ENCODE peak calls at places on chromosomes 2 and 18, in six cellular contexts. P is IMR-90, U is neuronal stem cell, A is H9, F is H1, X is trophoblast cell. Q is an unnamed sample.
A peak's percentile ranks its signal among the peaks of the same experiment; 100 is the strongest.

GRCh38 chr2:86764661-86765307 is 25.9 kb downstream of the CD8A start:
- DNase-seq in P (peak; percentile 49), U (peak; percentile 26), A (no peak), F (no peak), X (peak; percentile 29), Q (peak; percentile 63)

GRCh38 chr18:7749510-7749981 is 182.4 kb downstream of the PTPRM start:
- DNase-seq in P (no peak), U (no peak), A (no peak), F (no peak), X (peak; percentile 55), Q (peak; percentile 46)

GRCh38 chr2:163734911-163735691 is 707 bp downstream of the FIGN start:
- DNase-seq in P (peak; percentile 11), U (peak; percentile 51), A (no peak), F (no peak), X (peak; percentile 4), Q (peak; percentile 61)

GRCh38 chr18:49628993-49629795 is 67.3 kb downstream of the LIPG start:
- DNase-seq in P (no peak), U (no peak), A (no peak), F (no peak), X (no peak), Q (no peak)

GRCh38 chr2:163667064-163667887 is 68.5 kb downstream of the FIGN start:
- DNase-seq in P (peak; percentile 94), U (no peak), A (no peak), F (no peak), X (no peak), Q (peak; percentile 89)

GRCh38 chr2:6224267-6224666 is 532.1 kb downstream of the SOX11 start:
- DNase-seq in P (no peak), U (no peak), A (no peak), F (no peak), X (no peak), Q (no peak)

GRCh38 chr2:108189316-108189715 is 50.5 kb upstream of the SULT1C3 start:
- DNase-seq in P (no peak), U (no peak), A (no peak), F (no peak), X (peak; percentile 80), Q (peak; percentile 67)

GRCh38 chr2:84435331-84436081 is 23.6 kb downstream of the SUCLG1 start:
- DNase-seq in P (peak; percentile 93), U (no peak), A (no peak), F (no peak), X (no peak), Q (peak; percentile 79)

GRCh38 chr18:24560511-24560981 is 100.1 kb downstream of the HRH4 start:
- DNase-seq in P (no peak), U (no peak), A (peak; percentile 56), F (no peak), X (peak; percentile 85), Q (no peak)

GRCh38 chr2:8639122-8639635 is 42.7 kb upstream of the ID2 start:
- DNase-seq in P (no peak), U (no peak), A (no peak), F (no peak), X (no peak), Q (no peak)

GRCh38 chr2:242058116-242058680 is 188.7 kb downstream of the RTP5 start:
- DNase-seq in P (no peak), U (no peak), A (no peak), F (no peak), X (no peak), Q (no peak)

GRCh38 chr2:102975996-102976636 is 214.3 kb downstream of the TMEM182 start:
- DNase-seq in P (peak; percentile 4), U (peak; percentile 61), A (peak; percentile 73), F (peak; percentile 54), X (no peak), Q (no peak)

GRCh38 chr2:164840458-164840929 is 1.1 kb downstream of the COBLL1 start:
- DNase-seq in P (no peak), U (no peak), A (peak; percentile 43), F (peak; percentile 59), X (no peak), Q (peak; percentile 21)

GRCh38 chr2:196242131-196242620 is 70.8 kb upstream of the STK17B start:
- DNase-seq in P (peak; percentile 71), U (no peak), A (no peak), F (no peak), X (no peak), Q (peak; percentile 68)

GRCh38 chr2:179285060-179285459 is 20.4 kb upstream of the SESTD1 start:
- DNase-seq in P (no peak), U (no peak), A (no peak), F (no peak), X (no peak), Q (no peak)

GRCh38 chr2:191688934-191689695 is 11.2 kb downstream of the NABP1 start:
- DNase-seq in P (peak; percentile 80), U (no peak), A (no peak), F (no peak), X (peak; percentile 56), Q (peak; percentile 67)

GRCh38 chr2:174012347-174013309 is 47.5 kb upstream of the SP3 start:
- DNase-seq in P (no peak), U (no peak), A (peak; percentile 83), F (peak; percentile 83), X (peak; percentile 64), Q (peak; percentile 39)

DNA sequence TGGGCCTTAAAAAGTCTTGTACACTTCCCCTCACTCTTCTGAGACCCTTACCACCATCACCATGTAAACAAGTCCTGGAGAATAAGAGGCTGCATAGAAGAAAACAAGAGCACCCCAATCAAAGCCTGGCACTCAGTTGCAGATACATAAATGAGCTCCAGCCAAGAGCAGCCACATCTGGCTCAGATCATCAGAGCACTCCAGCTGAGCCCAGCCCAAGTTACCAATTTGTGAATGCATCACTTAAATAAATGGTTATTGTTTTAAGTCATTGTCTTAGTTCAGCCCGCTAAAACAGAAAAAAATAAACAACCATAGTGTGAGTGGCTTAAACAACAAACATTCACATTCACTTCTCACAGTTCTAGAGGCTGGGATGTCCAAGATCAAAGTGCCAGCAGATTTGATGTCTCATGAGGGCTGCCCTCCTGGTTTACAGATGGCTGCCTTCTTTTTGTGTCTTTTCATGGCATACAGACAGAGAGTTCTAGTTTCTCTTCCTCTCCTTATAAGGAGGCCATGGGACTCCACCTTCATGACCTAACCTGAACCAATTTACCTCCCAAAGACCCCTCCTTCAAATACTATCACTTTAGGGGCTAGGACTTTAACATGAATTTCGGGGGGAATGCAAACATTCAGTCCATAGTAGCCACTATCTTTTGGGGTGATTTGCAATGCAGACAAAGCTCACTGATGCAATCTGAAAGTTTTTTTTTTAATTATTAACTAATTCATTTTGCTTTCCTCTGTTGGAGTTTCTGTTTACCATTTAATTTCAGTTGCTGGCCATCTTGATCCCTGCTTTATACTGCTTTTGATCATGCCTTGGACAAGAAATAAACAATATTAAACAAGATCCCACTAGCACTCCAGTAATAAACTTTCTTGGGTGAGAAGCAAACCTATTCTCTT is 187.5 kb upstream of the ACVR2A start:
- DNase-seq in P (no peak), U (no peak), A (no peak), F (no peak), X (no peak), Q (no peak)
- H2BK120ac ChIP-seq in P (no peak overlapping the region), U (no peak overlapping the region), A (no peak overlapping the region), F (no peak overlapping the region), X (no peak overlapping the region), Q (no peak overlapping the region)

DNA sequence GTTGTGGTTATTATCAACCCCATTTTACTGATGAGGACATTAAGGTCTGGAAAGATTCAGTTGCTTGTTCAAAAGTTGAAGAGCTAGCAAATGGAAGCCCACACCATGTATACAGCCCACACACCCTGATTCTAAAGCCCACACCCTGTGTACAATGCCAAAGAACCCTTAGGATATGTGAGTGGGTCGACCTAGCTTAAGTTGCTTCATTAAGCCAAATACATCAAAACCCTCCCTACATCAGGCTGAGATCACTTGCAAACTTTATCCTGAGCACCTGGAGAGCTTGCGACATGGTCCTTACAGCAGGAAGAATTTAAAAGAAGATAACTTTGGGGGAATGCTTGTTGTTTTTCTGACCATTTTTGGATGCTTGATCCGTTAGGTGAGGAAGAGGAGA is 435 bp upstream of the ARHGAP25 start:
- DNase-seq in P (no peak), U (no peak), A (no peak), F (no peak), X (no peak), Q (no peak)
- H2AFZ ChIP-seq in P (no peak overlapping the region), U (no peak overlapping the region), A (no peak overlapping the region), F (no peak overlapping the region), X (no peak overlapping the region), Q (no peak overlapping the region)

GRCh38 chr2:171316220-171316619 is 117.6 kb downstream of the METTL8 start:
- DNase-seq in P (peak; percentile 39), U (no peak), A (peak; percentile 80), F (peak; percentile 48), X (no peak), Q (peak; percentile 13)

GRCh38 chr2:171319164-171319810 is 114.5 kb downstream of the METTL8 start:
- DNase-seq in P (peak; percentile 68), U (no peak), A (peak; percentile 50), F (peak; percentile 38), X (no peak), Q (peak; percentile 81)

GRCh38 chr2:171316755-171317337 is 116.9 kb downstream of the METTL8 start:
- DNase-seq in P (no peak), U (no peak), A (peak; percentile 66), F (peak; percentile 52), X (no peak), Q (no peak)

GRCh38 chr2:171318463-171318934 is 115.3 kb downstream of the METTL8 start:
- DNase-seq in P (peak; percentile 28), U (no peak), A (peak; percentile 82), F (peak; percentile 51), X (no peak), Q (peak; percentile 11)

DNA sequence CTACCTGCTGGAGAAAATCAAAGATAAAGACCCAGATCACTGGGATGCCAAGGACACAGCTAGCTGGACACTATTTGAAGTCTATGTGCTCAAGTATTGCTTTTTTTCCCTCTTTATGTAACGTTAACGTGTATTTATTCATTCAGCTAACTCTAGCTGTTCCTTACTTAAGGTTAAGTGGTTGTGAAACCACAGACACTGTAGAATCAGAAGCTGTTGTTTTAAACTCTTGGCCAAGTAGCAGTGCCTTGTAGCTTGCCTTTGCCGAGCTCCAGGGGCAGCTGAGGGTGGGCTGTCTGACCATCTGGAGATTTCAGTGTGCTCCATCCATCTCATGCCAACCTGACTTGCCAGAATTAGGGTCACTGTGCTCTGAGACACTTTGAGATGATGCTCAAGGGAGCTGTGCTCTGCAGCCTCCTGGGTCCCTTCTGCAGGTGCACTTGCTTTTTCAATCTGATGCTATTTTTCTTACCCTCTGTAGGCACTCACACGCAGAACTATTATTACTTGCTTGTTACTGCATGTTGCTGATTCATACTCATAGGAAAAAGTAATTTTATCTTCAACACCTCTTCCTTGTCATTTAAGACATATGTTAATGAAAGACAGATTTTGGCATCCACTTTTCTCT is 116.2 kb downstream of the METTL8 start:
- DNase-seq in P (no peak), U (no peak), A (no peak), F (peak; percentile 43), X (no peak), Q (peak; percentile 24)
- H2BK120ac ChIP-seq in P (no peak overlapping the region), U (no peak overlapping the region), A (no peak overlapping the region), F (peak overlapping the region; percentile 99), X (no peak overlapping the region), Q (no peak overlapping the region)

GRCh38 chr2:70554338-70554892 is 789 bp upstream of the TGFA start:
- DNase-seq in P (no peak), U (no peak), A (no peak), F (no peak), X (no peak), Q (no peak)

GRCh38 chr2:70553584-70554337 is at the start of gene TGFA:
- DNase-seq in P (no peak), U (peak; percentile 74), A (peak; percentile 94), F (peak; percentile 88), X (peak; percentile 43), Q (peak; percentile 26)

GRCh38 chr2:70553334-70553583 is 367 bp downstream of the TGFA start:
- DNase-seq in P (no peak), U (no peak), A (peak; percentile 66), F (peak; percentile 78), X (no peak), Q (no peak)

GRCh38 chr2:70551156-70551555 is 2.5 kb downstream of the TGFA start:
- DNase-seq in P (no peak), U (no peak), A (no peak), F (no peak), X (no peak), Q (no peak)

GRCh38 chr2:70552501-70553333 is 909 bp downstream of the TGFA start:
- DNase-seq in P (no peak), U (peak; percentile 23), A (peak; percentile 38), F (peak; percentile 59), X (no peak), Q (no peak)
- H2AFZ ChIP-seq in P (peak overlapping the region; percentile 81), U (peak overlapping the region; percentile 93), A (no peak overlapping the region), F (peak overlapping the region; percentile 74), X (peak overlapping the region; percentile 92), Q (no peak overlapping the region)

Q was measured in mesenchymal stem cell.